ENCODE peak calls at places on chromosomes 3 and 15, in four cellular contexts. H is lower leg skin, X is kidney epithelial cell, M is astrocyte of the spinal cord. Z is an unnamed sample.

GRCh38 chr3:57977755-57978715 is 30.2 kb upstream of the FLNB start:
- DNase-seq in H (no peak), X (no peak), M (no peak), Z (no peak)

GRCh38 chr15:64004582-64004981 is 41.7 kb downstream of the DAPK2 start:
- DNase-seq in H (no peak), X (peak; percentile 71), M (no peak), Z (no peak)

GRCh38 chr3:64385256-64385655 is 160.0 kb upstream of the PRICKLE2 start:
- DNase-seq in H (no peak), X (no peak), M (no peak), Z (no peak)

GRCh38 chr3:188179006-188179966 is 25.3 kb downstream of the LPP start:
- DNase-seq in H (no peak), X (no peak), M (peak; percentile 76), Z (peak; percentile 63)

GRCh38 chr3:195151866-195152526 is 119.0 kb downstream of the XXYLT1 start:
- DNase-seq in H (no peak), X (peak; percentile 39), M (peak; percentile 71), Z (peak; percentile 26)

GRCh38 chr3:31668258-31668657 is 135.5 kb downstream of the STT3B start:
- DNase-seq in H (peak; percentile 26), X (no peak), M (no peak), Z (no peak)

GRCh38 chr3:101184111-101184510 is 136.3 kb downstream of the IMPG2 start:
- DNase-seq in H (no peak), X (no peak), M (no peak), Z (no peak)

GRCh38 chr3:145183261-145183660 is 977.7 kb downstream of the PLOD2 start:
- DNase-seq in H (no peak), X (no peak), M (no peak), Z (no peak)

GRCh38 chr3:160038862-160039562 is 50.4 kb downstream of the IL12A start:
- DNase-seq in H (no peak), X (no peak), M (no peak), Z (no peak)

GRCh38 chr15:62324382-62324781 is 159.3 kb upstream of the C2CD4B start:
- DNase-seq in H (no peak), X (no peak), M (no peak), Z (peak; percentile 26)

GRCh38 chr15:73741401-73741836 is 11.7 kb downstream of the INSYN1 start:
- DNase-seq in H (no peak), X (no peak), M (no peak), Z (no peak)

GRCh38 chr3:12911881-12912415 is 70.6 kb upstream of the RPL32 start:
- DNase-seq in H (no peak), X (no peak), M (no peak), Z (no peak)

GRCh38 chr3:186534113-186534669 is 10.0 kb downstream of the CRYGS start:
- DNase-seq in H (no peak), X (no peak), M (no peak), Z (no peak)

GRCh38 chr3:101762041-101762646 is 16.9 kb upstream of the NXPE3 start:
- DNase-seq in H (no peak), X (no peak), M (no peak), Z (no peak)

GRCh38 chr3:138263104-138263503 is 66.5 kb downstream of the NME9 start:
- DNase-seq in H (no peak), X (no peak), M (no peak), Z (no peak)

GRCh38 chr3:125132815-125133214 is 77.0 kb upstream of the HEG1 start:
- DNase-seq in H (no peak), X (no peak), M (no peak), Z (no peak)

GRCh38 chr3:127859706-127860105 is 37.4 kb upstream of the MGLL start:
- DNase-seq in H (no peak), X (no peak), M (no peak), Z (no peak)

GRCh38 chr3:167684389-167684993 is 30.7 kb upstream of the WDR49 start:
- DNase-seq in H (no peak), X (no peak), M (peak; percentile 71), Z (peak; percentile 2)

GRCh38 chr3:133840767-133841166 is 35.2 kb downstream of the SRPRB start:
- DNase-seq in H (peak; percentile 50), X (no peak), M (no peak), Z (no peak)

GRCh38 chr15:64634020-64634419 is 141.4 kb downstream of the RBPMS2 start:
- DNase-seq in H (no peak), X (peak; percentile 49), M (peak; percentile 74), Z (no peak)

GRCh38 chr15:64599226-64599625 is 138.8 kb downstream of the ZNF609 start:
- DNase-seq in H (no peak), X (no peak), M (no peak), Z (no peak)

GRCh38 chr3:195769551-195769950 is 42.2 kb downstream of the MUC4 start:
- DNase-seq in H (no peak), X (no peak), M (no peak), Z (no peak)

GRCh38 chr3:55162031-55162784 is 234.3 kb upstream of the LRTM1 start:
- DNase-seq in H (no peak), X (no peak), M (peak; percentile 81), Z (no peak)

GRCh38 chr3:87873136-87873535 is 185.7 kb downstream of the CGGBP1 start:
- DNase-seq in H (no peak), X (no peak), M (peak; percentile 24), Z (no peak)

GRCh38 chr3:197718904-197719303 is 17.8 kb downstream of the RUBCN start:
- DNase-seq in H (no peak), X (peak; percentile 96), M (peak; percentile 88), Z (peak; percentile 60)

GRCh38 chr3:176906046-176906905 is 291.0 kb downstream of the TBL1XR1 start:
- DNase-seq in H (no peak), X (peak; percentile 29), M (peak; percentile 85), Z (peak; percentile 5)

GRCh38 chr3:184354121-184354728 is 7.2 kb downstream of the CLCN2 start:
- DNase-seq in H (peak; percentile 89), X (no peak), M (no peak), Z (no peak)

GRCh38 chr3:110995461-110996226 is 76.0 kb upstream of the NECTIN3 start:
- DNase-seq in H (no peak), X (no peak), M (peak; percentile 47), Z (peak; percentile 38)

GRCh38 chr15:40006646-40007045 is 32.3 kb downstream of the SRP14 start:
- DNase-seq in H (no peak), X (no peak), M (peak; percentile 86), Z (peak; percentile 58)

GRCh38 chr3:37652851-37653250 is 208.8 kb upstream of the CTDSPL start:
- DNase-seq in H (no peak), X (no peak), M (no peak), Z (no peak)

GRCh38 chr15:93286456-93286855 is 197.4 kb upstream of the RGMA start:
- DNase-seq in H (no peak), X (no peak), M (no peak), Z (no peak)

GRCh38 chr3:12861611-12862010 is 20.2 kb upstream of the RPL32 start:
- DNase-seq in H (no peak), X (no peak), M (no peak), Z (no peak)

GRCh38 chr3:142087676-142088075 is 61.7 kb downstream of the TFDP2 start:
- DNase-seq in H (no peak), X (no peak), M (peak; percentile 39), Z (peak; percentile 31)

GRCh38 chr3:146342971-146343370 is 92.1 kb upstream of the PLSCR4 start:
- DNase-seq in H (no peak), X (no peak), M (peak; percentile 26), Z (no peak)

GRCh38 chr3:16548721-16549120 is 35.2 kb upstream of the RFTN1 start:
- DNase-seq in H (no peak), X (no peak), M (peak; percentile 84), Z (no peak)

GRCh38 chr3:69178100-69178499 is 55.7 kb upstream of the LMOD3 start:
- DNase-seq in H (no peak), X (no peak), M (no peak), Z (no peak)

GRCh38 chr3:66473637-66474036 is 27.2 kb downstream of the LRIG1 start:
- DNase-seq in H (no peak), X (no peak), M (peak; percentile 86), Z (no peak)

DNA sequence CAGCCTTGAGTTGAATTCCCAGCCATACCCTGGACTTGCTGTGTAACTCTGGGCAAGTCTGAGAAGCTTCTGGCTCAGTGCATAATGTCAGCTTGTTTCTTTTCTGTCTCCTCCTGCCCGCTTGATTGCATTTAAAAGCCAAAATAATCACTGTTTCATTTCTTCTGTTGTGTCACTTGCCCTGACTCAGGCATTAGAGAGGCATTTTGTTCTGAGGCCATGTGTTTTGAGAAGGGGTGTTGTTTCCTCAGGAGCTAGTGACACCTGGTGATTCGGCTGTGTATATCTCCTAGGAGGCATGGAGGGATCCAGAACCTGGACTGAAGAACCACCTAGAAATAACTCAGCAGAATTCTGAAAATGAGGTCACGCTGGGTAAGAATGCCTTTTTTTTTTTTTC is 16.0 kb downstream of the WDR73 start:
- DNase-seq in H (no peak), X (no peak), M (no peak), Z (no peak)
- TF ChIP-seq CTCF in H (no peak), X (peak; percentile 18), M (peak; percentile 10), Z (no peak)

GRCh38 chr3:190318666-190319065 is 3.6 kb downstream of the CLDN1 start:
- DNase-seq in H (no peak), X (no peak), M (no peak), Z (no peak)

GRCh38 chr3:190322604-190323240 is 476 bp upstream of the CLDN1 start:
- DNase-seq in H (no peak), X (no peak), M (no peak), Z (no peak)

GRCh38 chr3:190319660-190320059 is 2.6 kb downstream of the CLDN1 start:
- DNase-seq in H (no peak), X (no peak), M (no peak), Z (no peak)

GRCh38 chr3:190321789-190322603 is at the start of gene CLDN1:
- DNase-seq in H (peak; percentile 96), X (no peak), M (peak; percentile 81), Z (no peak)

GRCh38 chr3:190320594-190321362 is 1.5 kb downstream of the CLDN1 start:
- DNase-seq in H (no peak), X (no peak), M (no peak), Z (no peak)
- H3K4me3 ChIP-seq in H (peak overlapping the region; percentile 19), X (peak overlapping the region; percentile 87), M (no peak overlapping the region), Z (no peak overlapping the region)

GRCh38 chr15:61101543-61101942 is 127.6 kb downstream of the RORA start:
- DNase-seq in H (no peak), X (no peak), M (no peak), Z (no peak)

GRCh38 chr15:61099030-61099800 is 129.9 kb downstream of the RORA start:
- DNase-seq in H (no peak), X (no peak), M (peak; percentile 38), Z (no peak)

GRCh38 chr15:61103026-61103425 is 126.1 kb downstream of the RORA start:
- DNase-seq in H (no peak), X (no peak), M (no peak), Z (no peak)

GRCh38 chr15:61102281-61102680 is 126.8 kb downstream of the RORA start:
- DNase-seq in H (no peak), X (no peak), M (no peak), Z (no peak)

GRCh38 chr15:61100512-61100911 is 128.6 kb downstream of the RORA start:
- DNase-seq in H (no peak), X (no peak), M (no peak), Z (no peak)
- TF ChIP-seq CTCF in H (no peak), X (no peak), M (no peak), Z (no peak)

DNA sequence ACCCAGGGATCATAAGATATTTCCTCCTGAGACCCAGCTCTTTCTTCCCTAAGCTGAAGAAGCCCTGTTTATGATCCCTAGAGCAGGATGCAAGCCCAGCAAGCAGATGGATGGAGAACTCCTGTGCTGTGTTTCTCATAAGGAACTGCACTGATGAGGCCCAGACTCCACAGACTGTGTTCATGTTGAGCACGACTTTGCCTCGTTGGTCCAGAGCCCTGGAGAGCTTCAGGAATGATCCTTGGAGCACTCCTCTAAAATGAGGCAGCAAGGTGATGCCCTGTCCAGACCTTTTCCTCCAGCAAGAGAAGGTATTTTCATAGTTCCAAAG is 83.8 kb downstream of the MYLK start:
- DNase-seq in H (peak; percentile 43), X (no peak), M (peak; percentile 24), Z (no peak)
- H3K4me3 ChIP-seq in H (no peak overlapping the region), X (no peak overlapping the region), M (no peak overlapping the region), Z (no peak overlapping the region)